ENCODE peak calls at places on chromosomes 4 and X, in four cellular contexts. G, F, U and T are unnamed samples.

GRCh38 chr4:11106190-11106589 is 322.5 kb downstream of the HS3ST1 start:
- DNase-seq in G (no peak), F (peak), U (no peak), T (no peak)

GRCh38 chrX:19579485-19579884 is 64.2 kb upstream of the MAP3K15 start:
- DNase-seq in G (no peak), F (peak), U (no peak), T (peak)

GRCh38 chr4:161498155-161498554 is 665.6 kb downstream of the FSTL5 start:
- DNase-seq in G (no peak), F (no peak), U (no peak), T (no peak)

GRCh38 chrX:71997320-71997719 is 86.7 kb downstream of the NHSL2 start:
- DNase-seq in G (no peak), F (no peak), U (no peak), T (peak)

GRCh38 chrX:38220024-38220935 is at the start of gene SRPX:
- DNase-seq in G (no peak), F (peak), U (no peak), T (peak)

GRCh38 chr4:168551211-168551610 is 54.4 kb downstream of the PALLD start:
- DNase-seq in G (peak), F (peak), U (no peak), T (peak)

GRCh38 chrX:78029663-78030062 is 60.2 kb upstream of the PGAM4 start:
- DNase-seq in G (no peak), F (peak), U (no peak), T (peak)

GRCh38 chrX:66498672-66499296 is 140.1 kb downstream of the EDA2R start:
- DNase-seq in G (no peak), F (no peak), U (no peak), T (no peak)

GRCh38 chr4:56871357-56871993 is 36.2 kb upstream of the REST start:
- DNase-seq in G (no peak), F (no peak), U (no peak), T (peak)

GRCh38 chr4:86626066-86626465 is 32.0 kb downstream of the PTPN13 start:
- DNase-seq in G (no peak), F (no peak), U (no peak), T (no peak)

GRCh38 chr4:86633854-86634253 is 39.7 kb downstream of the PTPN13 start:
- DNase-seq in G (no peak), F (no peak), U (no peak), T (no peak)

GRCh38 chr4:86627736-86628135 is 33.6 kb downstream of the PTPN13 start:
- DNase-seq in G (no peak), F (no peak), U (no peak), T (no peak)

DNA sequence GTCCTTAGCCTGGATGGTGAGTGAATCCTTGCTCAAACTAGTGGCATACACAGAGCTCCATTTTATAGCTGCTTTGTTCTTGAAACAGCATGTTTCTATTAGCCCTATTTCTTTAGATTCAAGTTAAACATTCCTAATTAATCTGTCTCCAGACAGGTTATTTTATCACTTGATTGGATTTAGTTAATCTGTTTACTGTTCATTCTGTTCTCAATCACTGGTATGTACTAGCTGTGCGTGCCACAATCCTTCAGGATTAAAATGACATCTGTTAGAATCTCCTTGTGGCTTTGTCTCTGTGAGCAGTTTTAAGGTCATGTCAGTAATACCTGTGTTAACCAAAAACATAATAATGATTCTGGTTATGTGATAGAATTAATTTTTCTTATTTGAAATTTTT is 36.5 kb downstream of the PTPN13 start:
- DNase-seq in G (no peak), F (no peak), U (no peak), T (no peak)
- TF ChIP-seq CTCF in G (no peak), F (no peak), U (no peak), T (no peak)

GRCh38 chr4:4339504-4340085 is 47.3 kb upstream of the NSG1 start:
- DNase-seq in G (no peak), F (no peak), U (no peak), T (no peak)
- H3K4me3 ChIP-seq in G (no peak), F (no peak), U (no peak), T (no peak)

GRCh38 chr4:130336585-130337217 is 1240.7 kb downstream of the C4orf33 start:
- DNase-seq in G (no peak), F (peak), U (no peak), T (peak)
- TF ChIP-seq CTCF in G (peak), F (peak), U (no peak), T (peak)

GRCh38 chr4:779555-779954 is 46.4 kb downstream of the CPLX1 start:
- DNase-seq in G (no peak), F (no peak), U (no peak), T (no peak)
- H3K4me3 ChIP-seq in G (no peak), F (no peak), U (no peak), T (no peak)

GRCh38 chrX:42869659-42870476 is 91.9 kb upstream of the PPP1R2C start:
- DNase-seq in G (no peak), F (no peak), U (no peak), T (no peak)
- TF ChIP-seq CTCF in G (no peak), F (no peak), U (no peak), T (no peak)

DNA sequence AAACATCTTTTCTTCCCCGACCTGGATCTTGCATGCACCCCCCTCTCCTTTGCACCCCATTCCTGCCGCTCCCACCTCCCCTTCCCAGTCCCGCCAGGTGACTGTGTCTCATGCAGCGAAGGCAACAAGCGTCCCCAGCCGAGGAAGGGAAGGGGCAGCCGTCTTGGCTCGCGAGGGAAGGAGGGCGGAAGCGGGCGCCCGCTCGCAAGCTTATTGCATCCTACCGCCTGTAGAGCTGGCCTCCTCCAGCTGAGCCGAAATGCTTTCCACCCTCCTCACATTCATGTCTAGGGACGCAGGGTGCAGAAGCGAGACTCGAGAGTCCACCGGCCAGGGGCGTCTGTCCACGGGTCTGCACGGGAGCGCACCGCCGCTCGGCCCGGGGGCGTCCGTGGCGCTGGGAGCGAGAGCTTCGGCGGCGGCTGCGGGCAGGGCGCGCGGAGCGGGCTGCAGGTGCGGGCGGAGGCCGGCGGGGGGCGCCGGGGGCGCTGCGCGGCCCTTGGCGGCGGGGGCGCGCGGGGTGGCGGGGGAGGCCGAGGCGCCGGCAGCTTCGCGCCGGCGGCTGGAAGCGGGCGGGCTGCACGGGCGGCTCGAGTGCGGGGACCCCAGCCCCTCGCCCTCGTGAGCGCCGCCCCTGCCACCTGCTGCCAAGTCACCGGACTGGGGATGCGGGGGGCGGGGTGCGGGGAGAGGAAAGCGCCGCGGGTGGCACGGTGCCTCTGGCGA is at the start of gene KCNIP4:
- DNase-seq in G (no peak), F (peak), U (no peak), T (no peak)
- H3K4me3 ChIP-seq in G (peak), F (peak), U (no peak), T (peak)

DNA sequence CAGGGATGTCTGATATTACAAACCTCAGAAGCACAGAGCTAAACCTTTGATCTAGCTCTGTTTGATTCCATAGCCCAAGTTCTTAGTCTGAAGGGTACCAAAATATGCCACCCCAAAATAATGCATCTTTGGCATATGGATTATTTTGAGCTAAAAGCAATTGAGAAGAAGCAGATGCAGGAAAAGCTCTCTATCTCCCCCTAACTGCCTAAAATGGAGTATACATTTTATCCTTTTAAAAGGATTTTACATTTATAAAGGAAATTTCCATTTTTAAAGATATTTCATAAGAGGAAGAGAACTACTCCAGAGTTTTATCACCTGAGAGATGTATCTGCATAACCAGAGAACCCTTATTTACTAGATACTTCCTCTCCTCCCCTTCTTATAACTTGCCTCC is 158.7 kb downstream of the ZNF674 start:
- DNase-seq in G (no peak), F (no peak), U (no peak), T (no peak)
- TF ChIP-seq CTCF in G (peak), F (peak), U (no peak), T (peak)

GRCh38 chr4:147736458-147736857 is 4.6 kb downstream of the ARHGAP10 start:
- DNase-seq in G (no peak), F (peak), U (no peak), T (peak)
- H3K4me3 ChIP-seq in G (no peak), F (peak), U (no peak), T (no peak)

DNA sequence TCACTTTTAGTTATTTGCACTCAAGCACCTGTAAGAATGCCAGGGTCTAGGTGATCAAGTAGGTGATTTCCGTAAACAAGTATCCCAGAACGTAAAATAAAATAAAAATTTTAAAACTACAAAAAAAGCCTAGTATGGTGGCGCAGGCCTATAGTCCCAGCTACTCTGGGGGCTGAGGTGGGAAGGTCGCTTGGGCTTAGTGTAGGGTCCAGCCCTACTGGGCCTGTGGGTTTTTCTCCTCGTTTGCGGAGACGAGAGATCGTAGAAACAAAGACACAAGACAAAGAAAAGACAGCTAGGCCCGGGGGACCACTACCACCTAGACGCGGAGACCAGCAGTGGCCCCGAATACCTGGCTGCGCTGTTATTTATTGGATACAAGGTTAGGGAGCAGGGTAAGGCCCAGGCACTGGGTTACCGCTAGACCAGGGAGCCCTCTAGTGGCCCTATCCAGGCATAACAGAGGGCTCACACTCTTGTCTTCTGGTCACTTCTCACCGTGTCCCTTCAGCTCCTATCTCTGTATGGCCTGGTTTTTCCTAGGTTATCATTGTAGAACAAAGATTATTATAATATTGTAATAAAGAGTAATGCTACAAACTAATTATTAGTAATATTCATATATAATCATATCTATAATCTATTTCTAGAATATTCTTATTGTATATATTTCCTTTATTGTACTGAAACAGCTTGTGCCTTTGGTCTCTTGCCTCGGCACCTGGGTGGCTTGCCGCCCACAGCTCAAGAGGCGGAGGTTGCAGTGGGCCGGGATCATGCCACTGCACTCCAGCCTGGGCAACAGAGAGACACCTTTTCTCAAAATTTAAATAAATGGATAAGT is 38.4 kb downstream of the SAGE1 start:
- DNase-seq in G (no peak), F (no peak), U (peak), T (peak)
- TF ChIP-seq CTCF in G (peak), F (peak), U (peak), T (peak)

GRCh38 chr4:112330921-112331320 is 33.8 kb downstream of the ALPK1 start:
- DNase-seq in G (no peak), F (no peak), U (no peak), T (no peak)

GRCh38 chr4:112329672-112330372 is 32.7 kb downstream of the ALPK1 start:
- DNase-seq in G (no peak), F (no peak), U (no peak), T (no peak)

GRCh38 chr4:112325522-112325921 is 28.4 kb downstream of the ALPK1 start:
- DNase-seq in G (no peak), F (no peak), U (no peak), T (no peak)

GRCh38 chr4:112332398-112332797 is 35.2 kb downstream of the ALPK1 start:
- DNase-seq in G (no peak), F (no peak), U (no peak), T (no peak)

GRCh38 chr4:112327950-112328349 is 30.8 kb downstream of the ALPK1 start:
- DNase-seq in G (peak), F (peak), U (no peak), T (peak)
- H3K4me3 ChIP-seq in G (no peak), F (peak), U (no peak), T (no peak)